ENCODE peak calls at places on chromosome 19, in four cellular contexts. One of them, this sample, is unnamed.

GRCh38 chr19:48218964-48219363 is 36.7 kb downstream of the CARD8 start:
- DNase-seq in omental fat pad: no peak
- DNase-seq in WERI-Rb-1: no peak
- DNase-seq in cardiac fibroblast: peak
- DNase-seq in this sample: no peak

GRCh38 chr19:28915737-28916460 is 297.1 kb downstream of the UQCRFS1 start:
- DNase-seq in WERI-Rb-1: no peak
- DNase-seq in cardiac fibroblast: no peak
- DNase-seq in omental fat pad: no peak
- DNase-seq in this sample: no peak

GRCh38 chr19:51788936-51789795 is 5.8 kb upstream of the FPR3 start:
- DNase-seq in cardiac fibroblast: peak
- DNase-seq in omental fat pad: no peak
- DNase-seq in WERI-Rb-1: no peak
- DNase-seq in this sample: no peak

GRCh38 chr19:18118420-18119242 is 21.1 kb downstream of the MAST3 start:
- DNase-seq in cardiac fibroblast: peak
- DNase-seq in WERI-Rb-1: no peak
- DNase-seq in omental fat pad: no peak
- DNase-seq in this sample: no peak

GRCh38 chr19:6264077-6264445 is 15.7 kb downstream of the MLLT1 start:
- DNase-seq in WERI-Rb-1: no peak
- DNase-seq in cardiac fibroblast: no peak
- DNase-seq in omental fat pad: no peak
- DNase-seq in this sample: no peak

GRCh38 chr19:7738023-7738422 is 6.1 kb upstream of the CLEC4G start:
- DNase-seq in cardiac fibroblast: no peak
- DNase-seq in omental fat pad: no peak
- DNase-seq in WERI-Rb-1: no peak
- DNase-seq in this sample: no peak

GRCh38 chr19:42606660-42607351 is 12.1 kb upstream of the CEACAM8 start:
- DNase-seq in omental fat pad: no peak
- DNase-seq in WERI-Rb-1: peak
- DNase-seq in cardiac fibroblast: peak
- DNase-seq in this sample: peak

GRCh38 chr19:963401-964022 is 20.6 kb upstream of the WDR18 start:
- DNase-seq in cardiac fibroblast: no peak
- DNase-seq in omental fat pad: no peak
- DNase-seq in WERI-Rb-1: no peak
- DNase-seq in this sample: peak

GRCh38 chr19:35421362-35421761 is 26.7 kb upstream of the FFAR2 start:
- DNase-seq in omental fat pad: no peak
- DNase-seq in WERI-Rb-1: no peak
- DNase-seq in cardiac fibroblast: no peak
- DNase-seq in this sample: peak

GRCh38 chr19:5001547-5002131 is 32.7 kb downstream of the KDM4B start:
- DNase-seq in WERI-Rb-1: peak
- DNase-seq in cardiac fibroblast: peak
- DNase-seq in omental fat pad: no peak
- DNase-seq in this sample: peak

GRCh38 chr19:38663957-38664502 is 16.6 kb downstream of the ACTN4 start:
- DNase-seq in omental fat pad: no peak
- DNase-seq in WERI-Rb-1: no peak
- DNase-seq in cardiac fibroblast: no peak
- DNase-seq in this sample: no peak

GRCh38 chr19:51686171-51686570 is 7.0 kb upstream of the SPACA6 start:
- DNase-seq in omental fat pad: no peak
- DNase-seq in cardiac fibroblast: peak
- DNase-seq in WERI-Rb-1: no peak
- DNase-seq in this sample: no peak